ENCODE peak calls at places on chromosome 20, in four cellular contexts. W is HepG2, M is IMR-90, Y is K562. E is an unnamed sample.

GRCh38 chr20:22836877-22837276 is 198.2 kb upstream of the SSTR4 start:
- DNase-seq in M (no peak), Y (peak; percentile 74), W (no peak), E (no peak)

GRCh38 chr20:30281584-30282197 is 975.8 kb upstream of the DEFB115 start:
- DNase-seq in W (no peak), M (no peak), Y (no peak), E (no peak)

GRCh38 chr20:57290178-57290484 is 23.7 kb upstream of the BMP7 start:
- DNase-seq in W (no peak), Y (no peak), M (no peak), E (no peak)

GRCh38 chr20:63241272-63241671 is 5.6 kb downstream of the BIRC7 start:
- DNase-seq in M (no peak), W (no peak), Y (no peak), E (no peak)

GRCh38 chr20:63920226-63920625 is 25.3 kb downstream of the DNAJC5 start:
- DNase-seq in Y (no peak), W (no peak), M (no peak), E (no peak)

GRCh38 chr20:8424010-8424409 is 291.9 kb downstream of the PLCB1 start:
- DNase-seq in M (peak; percentile 86), W (no peak), Y (no peak), E (no peak)

GRCh38 chr20:8509809-8510208 is 377.7 kb downstream of the PLCB1 start:
- DNase-seq in Y (no peak), M (no peak), W (no peak), E (no peak)

GRCh38 chr20:39004508-39004907 is 42.4 kb downstream of the DHX35 start:
- DNase-seq in W (no peak), Y (peak; percentile 26), M (no peak), E (no peak)

GRCh38 chr20:62846528-62846890 is 15.1 kb downstream of the TCFL5 start:
- DNase-seq in M (no peak), W (no peak), Y (no peak), E (no peak)

GRCh38 chr20:25338112-25339023 is 52.3 kb downstream of the ABHD12 start:
- DNase-seq in M (no peak), Y (no peak), W (peak; percentile 87), E (peak; percentile 35)

GRCh38 chr20:9889270-9889981 is 50.5 kb upstream of the PAK5 start:
- DNase-seq in M (no peak), W (peak; percentile 35), Y (no peak), E (no peak)

GRCh38 chr20:31849306-31849930 is 4.0 kb upstream of the FOXS1 start:
- DNase-seq in M (no peak), W (no peak), Y (no peak), E (no peak)

GRCh38 chr20:10982692-10983091 is 308.9 kb upstream of the JAG1 start:
- DNase-seq in W (peak; percentile 10), Y (no peak), M (peak; percentile 94), E (peak; percentile 28)

GRCh38 chr20:38601216-38602184 is at the start of gene ARHGAP40:
- DNase-seq in W (peak; percentile 54), Y (peak; percentile 46), M (no peak), E (no peak)

GRCh38 chr20:5172167-5172586 is 45.4 kb downstream of the CDS2 start:
- DNase-seq in M (no peak), Y (no peak), W (no peak), E (no peak)

GRCh38 chr20:6430381-6430780 is 307.6 kb upstream of the FERMT1 start:
- DNase-seq in M (no peak), Y (no peak), W (no peak), E (no peak)

GRCh38 chr20:22833851-22834250 is 201.3 kb upstream of the SSTR4 start:
- DNase-seq in M (no peak), W (no peak), Y (peak; percentile 88), E (no peak)

GRCh38 chr20:1086273-1087213 is 31.9 kb upstream of the PSMF1 start:
- DNase-seq in Y (no peak), W (no peak), M (no peak), E (no peak)

GRCh38 chr20:32116079-32116521 is 6.6 kb downstream of the TM9SF4 start:
- DNase-seq in M (peak; percentile 22), W (no peak), Y (no peak), E (no peak)

GRCh38 chr20:5657190-5657872 is 92.9 kb upstream of the SHLD1 start:
- DNase-seq in M (peak; percentile 99), W (peak; percentile 70), Y (no peak), E (peak; percentile 97)

GRCh38 chr20:53847118-53847842 is 223.1 kb downstream of the BCAS1 start:
- DNase-seq in M (no peak), W (no peak), Y (no peak), E (no peak)
- TF ChIP-seq MAZ in M (no peak), W (no peak), Y (no peak), E (no peak)

DNA sequence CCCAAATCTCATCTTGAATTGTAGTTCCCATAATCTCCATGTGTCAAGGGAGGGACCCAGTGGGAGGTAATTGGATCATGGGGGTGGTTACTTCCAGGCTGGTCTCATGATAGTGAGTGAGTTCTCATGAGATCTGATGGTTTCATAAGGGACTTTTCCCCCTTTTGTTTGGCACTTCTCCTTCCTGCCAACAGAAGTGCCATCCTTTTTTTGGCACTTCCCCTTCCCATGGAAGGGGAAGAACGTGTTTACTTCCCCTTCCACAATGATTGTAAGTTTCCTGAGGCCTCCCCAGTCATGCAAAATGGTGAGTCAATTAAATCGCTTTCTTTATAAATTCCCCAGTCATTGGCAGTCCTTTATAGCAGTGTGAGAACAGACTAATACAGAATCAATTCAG is 18.0 kb upstream of the PI3 start:
- DNase-seq in W (no peak), Y (no peak), M (no peak), E (no peak)
- TF ChIP-seq MAZ in W (no peak), Y (no peak), M (no peak), E (no peak)

DNA sequence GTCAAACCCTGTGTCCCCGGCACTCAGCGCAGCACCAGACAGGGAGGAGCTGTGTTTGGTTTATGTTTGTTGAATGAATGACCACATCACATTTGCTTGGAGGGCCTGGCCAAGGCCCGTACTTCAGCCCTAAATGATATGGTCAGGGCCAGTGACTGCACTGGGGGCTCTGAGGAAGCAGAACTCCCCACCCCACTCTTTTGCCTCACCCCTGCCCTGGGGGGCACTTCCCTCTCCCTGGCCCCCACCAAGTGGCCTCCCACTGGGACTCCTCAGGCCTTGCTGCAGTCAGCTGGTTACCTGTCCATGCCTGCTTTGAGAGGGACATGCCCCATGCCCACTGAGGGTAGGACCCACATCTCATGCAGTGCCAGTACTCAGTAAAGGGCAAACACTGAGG is 2.9 kb downstream of the ADISSP start:
- DNase-seq in W (no peak), M (no peak), Y (no peak), E (no peak)
- TF ChIP-seq MAZ in W (no peak), M (no peak), Y (no peak), E (no peak)

DNA sequence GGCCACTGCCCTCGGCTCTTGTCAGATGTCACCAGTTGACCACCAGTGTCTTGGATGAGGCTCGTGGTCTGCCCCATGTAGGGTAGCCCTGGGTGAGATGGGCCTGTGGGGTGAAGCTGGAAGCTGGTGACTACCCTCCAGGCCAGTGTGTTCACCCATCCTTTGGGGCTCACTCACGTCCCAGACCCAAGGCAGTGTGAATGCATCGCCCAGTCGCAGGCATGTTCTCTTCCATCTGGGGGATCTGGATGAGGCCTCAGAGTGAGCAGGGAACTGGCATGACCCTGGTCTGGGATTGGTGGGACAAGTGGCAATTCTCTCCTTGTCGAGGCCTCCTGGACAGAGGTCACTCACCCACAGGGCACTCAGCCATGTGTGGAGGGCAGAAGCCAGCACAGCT is 120.1 kb upstream of the PHACTR3 start:
- DNase-seq in W (no peak), Y (no peak), M (no peak), E (no peak)
- TF ChIP-seq MAZ in W (no peak), Y (no peak), M (no peak), E (no peak)

GRCh38 chr20:47021850-47022249 is 127.2 kb downstream of the EYA2 start:
- DNase-seq in W (peak; percentile 66), Y (no peak), M (no peak), E (no peak)

GRCh38 chr20:47027042-47027441 is 132.4 kb downstream of the EYA2 start:
- DNase-seq in M (no peak), W (no peak), Y (no peak), E (no peak)

GRCh38 chr20:47027456-47027855 is 132.8 kb downstream of the EYA2 start:
- DNase-seq in W (no peak), Y (no peak), M (no peak), E (no peak)

GRCh38 chr20:47028487-47028886 is 133.8 kb downstream of the EYA2 start:
- DNase-seq in Y (no peak), M (no peak), W (no peak), E (no peak)

DNA sequence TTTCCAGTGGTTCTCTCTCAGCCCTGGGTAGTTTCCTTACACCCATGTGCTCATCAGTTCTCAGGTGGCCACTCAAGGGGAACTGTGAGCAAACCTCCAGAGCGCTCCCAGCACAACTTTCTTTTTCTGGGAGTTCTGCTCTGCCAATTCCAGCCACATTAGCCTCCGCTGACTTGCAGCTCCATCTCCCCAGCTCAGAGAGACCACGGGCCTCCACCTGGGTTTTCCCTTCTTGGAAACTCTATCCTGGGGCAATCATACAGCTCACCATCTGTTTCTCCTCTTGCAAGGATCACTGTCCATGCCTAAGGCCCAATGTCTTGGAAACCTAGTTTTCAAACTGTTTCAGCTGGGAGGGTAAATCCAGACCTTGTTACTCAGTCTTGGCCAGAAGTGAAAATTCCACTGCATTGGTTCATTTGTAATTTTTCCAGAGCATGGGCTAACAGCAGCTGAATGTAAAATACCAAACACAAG is 129.9 kb downstream of the EYA2 start:
- DNase-seq in Y (no peak), W (no peak), M (peak; percentile 77), E (no peak)
- TF ChIP-seq MAZ in Y (no peak), W (no peak), M (no peak), E (no peak)

DNA sequence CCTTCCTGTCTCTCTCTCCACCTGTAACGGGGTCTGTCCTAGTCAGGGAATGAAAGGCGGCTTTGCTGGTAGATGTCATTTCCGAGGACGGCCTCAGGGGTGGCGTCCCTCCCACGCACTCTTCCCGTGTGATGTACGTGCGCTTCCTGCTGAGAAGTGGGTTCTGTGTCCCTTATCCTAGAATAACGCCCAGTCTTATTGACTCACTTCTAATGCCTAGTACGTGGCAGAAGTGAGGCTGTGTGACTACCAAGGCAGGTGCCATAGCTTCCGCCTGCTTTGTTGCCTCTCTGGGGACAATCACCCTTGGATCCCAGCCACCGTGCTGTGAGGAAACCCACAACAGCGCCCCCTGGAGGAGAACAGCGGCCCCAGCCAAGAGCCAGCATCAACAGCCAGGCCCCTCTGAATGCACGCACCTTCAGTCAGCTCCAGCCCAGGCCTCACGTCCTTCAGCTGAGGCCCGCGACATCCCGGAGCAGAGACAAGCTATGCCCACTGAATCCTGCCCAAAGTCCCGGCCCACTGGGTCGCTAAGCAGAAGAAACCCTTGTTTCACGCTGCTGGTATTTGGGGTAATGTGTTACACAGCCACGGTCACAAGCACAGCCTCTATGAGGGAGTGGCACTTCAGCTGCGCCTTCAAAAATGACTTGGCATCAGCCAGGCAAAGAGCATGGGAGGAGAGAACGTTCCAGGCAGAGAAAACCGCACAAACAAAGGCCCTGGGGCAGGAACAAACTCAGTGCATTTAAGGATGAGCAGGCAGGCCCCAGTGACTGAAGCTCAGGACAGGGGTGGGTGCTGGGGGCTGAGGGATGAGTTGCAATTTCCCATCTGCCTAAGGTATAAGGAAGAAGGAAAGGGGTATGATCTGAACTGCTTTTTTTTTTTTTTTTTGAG is 224.2 kb downstream of the NFATC2 start:
- DNase-seq in Y (peak; percentile 73), W (peak; percentile 47), M (no peak), E (peak; percentile 37)
- TF ChIP-seq MAZ in Y (no peak), W (no peak), M (no peak), E (no peak)

DNA sequence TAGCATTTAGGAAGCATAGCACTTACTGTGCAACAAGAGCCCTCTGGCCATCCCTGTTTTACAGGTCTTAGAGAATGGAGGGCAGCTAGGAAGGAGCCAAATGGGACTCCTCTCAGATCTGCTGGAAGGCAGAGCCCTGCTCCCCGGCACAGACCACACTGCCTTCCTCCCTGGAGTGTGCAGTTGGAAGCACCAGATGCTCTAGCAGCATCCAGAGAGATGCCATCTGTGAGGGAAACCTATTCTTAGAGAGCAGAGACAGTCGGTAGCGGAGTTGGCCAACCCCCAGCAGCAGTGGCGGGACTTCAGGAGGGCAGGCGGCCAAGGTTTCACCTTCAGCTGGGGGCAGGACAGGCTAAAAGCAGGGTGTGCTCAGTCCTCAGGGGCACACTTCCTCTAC is 16.7 kb upstream of the E2F1 start:
- DNase-seq in Y (no peak), W (no peak), M (no peak), E (no peak)
- TF ChIP-seq MAZ in Y (no peak), W (no peak), M (no peak), E (no peak)